ENCODE peak calls at places on chromosome 11, in ten cellular contexts. One of them, this sample, is unnamed.

GRCh38 chr11:6200975-6201374 is 2.0 kb downstream of the OR52W1 start:
- DNase-seq in activated effector memory CD4-positive, alpha-beta T cell treated with Interleukin-2 at 50 U/mL for 16 hours: no peak
- DNase-seq in stimulated activated CD4-positive, alpha-beta T cell treated with anti-CD3 and anti-CD28 coated beads, Interleukin-2, amount 100 ng/mL, for 24 hours: no peak
- DNase-seq in activated CD8-positive, alpha-beta T cell treated with anti-CD3 and anti-CD28 coated beads, Interleukin-2, amount 10 ng/mL, durations not matched to agents 7 days and 5 days: no peak
- DNase-seq in kidney epithelial cell: no peak
- DNase-seq in activated CD8-positive, alpha-beta memory T cell treated with anti-CD3 and anti-CD28 coated beads, Interleukin-2, amount 10 ng/mL, durations not matched to agents 7 days and 5 days: no peak
- DNase-seq in ACHN: no peak
- DNase-seq in stimulated activated naive B cell treated with anti-CD40 and anti-IgM and Interleukin-4, amounts not matched to agents 10 μg/mL and 1 μg/mL and 100 μg/mL, for 72 hours: no peak
- DNase-seq in OCI-LY7: no peak
- DNase-seq in RKO: no peak
- DNase-seq in this sample: no peak

GRCh38 chr11:69259072-69259471 is 34.9 kb upstream of the MYEOV start:
- DNase-seq in activated CD8-positive, alpha-beta memory T cell treated with anti-CD3 and anti-CD28 coated beads, Interleukin-2, amount 10 ng/mL, durations not matched to agents 7 days and 5 days: no peak
- DNase-seq in activated CD8-positive, alpha-beta T cell treated with anti-CD3 and anti-CD28 coated beads, Interleukin-2, amount 10 ng/mL, durations not matched to agents 7 days and 5 days: no peak
- DNase-seq in activated effector memory CD4-positive, alpha-beta T cell treated with Interleukin-2 at 50 U/mL for 16 hours: no peak
- DNase-seq in RKO: no peak
- DNase-seq in kidney epithelial cell: no peak
- DNase-seq in stimulated activated CD4-positive, alpha-beta T cell treated with anti-CD3 and anti-CD28 coated beads, Interleukin-2, amount 100 ng/mL, for 24 hours: no peak
- DNase-seq in ACHN: no peak
- DNase-seq in OCI-LY7: no peak
- DNase-seq in stimulated activated naive B cell treated with anti-CD40 and anti-IgM and Interleukin-4, amounts not matched to agents 10 μg/mL and 1 μg/mL and 100 μg/mL, for 72 hours: no peak
- DNase-seq in this sample: no peak

GRCh38 chr11:122248130-122248529 is 132.1 kb upstream of the BLID start:
- DNase-seq in activated effector memory CD4-positive, alpha-beta T cell treated with Interleukin-2 at 50 U/mL for 16 hours: no peak
- DNase-seq in RKO: no peak
- DNase-seq in stimulated activated CD4-positive, alpha-beta T cell treated with anti-CD3 and anti-CD28 coated beads, Interleukin-2, amount 100 ng/mL, for 24 hours: no peak
- DNase-seq in activated CD8-positive, alpha-beta memory T cell treated with anti-CD3 and anti-CD28 coated beads, Interleukin-2, amount 10 ng/mL, durations not matched to agents 7 days and 5 days: no peak
- DNase-seq in ACHN: no peak
- DNase-seq in kidney epithelial cell: no peak
- DNase-seq in OCI-LY7: no peak
- DNase-seq in stimulated activated naive B cell treated with anti-CD40 and anti-IgM and Interleukin-4, amounts not matched to agents 10 μg/mL and 1 μg/mL and 100 μg/mL, for 72 hours: no peak
- DNase-seq in activated CD8-positive, alpha-beta T cell treated with anti-CD3 and anti-CD28 coated beads, Interleukin-2, amount 10 ng/mL, durations not matched to agents 7 days and 5 days: no peak
- DNase-seq in this sample: no peak

GRCh38 chr11:78828582-78829520 is 254.2 kb upstream of the NARS2 start:
- DNase-seq in ACHN: no peak
- DNase-seq in RKO: no peak
- DNase-seq in activated CD8-positive, alpha-beta memory T cell treated with anti-CD3 and anti-CD28 coated beads, Interleukin-2, amount 10 ng/mL, durations not matched to agents 7 days and 5 days: no peak
- DNase-seq in stimulated activated naive B cell treated with anti-CD40 and anti-IgM and Interleukin-4, amounts not matched to agents 10 μg/mL and 1 μg/mL and 100 μg/mL, for 72 hours: no peak
- DNase-seq in activated effector memory CD4-positive, alpha-beta T cell treated with Interleukin-2 at 50 U/mL for 16 hours: no peak
- DNase-seq in OCI-LY7: no peak
- DNase-seq in stimulated activated CD4-positive, alpha-beta T cell treated with anti-CD3 and anti-CD28 coated beads, Interleukin-2, amount 100 ng/mL, for 24 hours: no peak
- DNase-seq in activated CD8-positive, alpha-beta T cell treated with anti-CD3 and anti-CD28 coated beads, Interleukin-2, amount 10 ng/mL, durations not matched to agents 7 days and 5 days: no peak
- DNase-seq in kidney epithelial cell: no peak
- DNase-seq in this sample: no peak

GRCh38 chr11:130673698-130674097 is 225.3 kb downstream of the ADAMTS15 start:
- DNase-seq in stimulated activated CD4-positive, alpha-beta T cell treated with anti-CD3 and anti-CD28 coated beads, Interleukin-2, amount 100 ng/mL, for 24 hours: no peak
- DNase-seq in RKO: no peak
- DNase-seq in stimulated activated naive B cell treated with anti-CD40 and anti-IgM and Interleukin-4, amounts not matched to agents 10 μg/mL and 1 μg/mL and 100 μg/mL, for 72 hours: no peak
- DNase-seq in OCI-LY7: no peak
- DNase-seq in activated CD8-positive, alpha-beta T cell treated with anti-CD3 and anti-CD28 coated beads, Interleukin-2, amount 10 ng/mL, durations not matched to agents 7 days and 5 days: no peak
- DNase-seq in activated effector memory CD4-positive, alpha-beta T cell treated with Interleukin-2 at 50 U/mL for 16 hours: no peak
- DNase-seq in ACHN: no peak
- DNase-seq in kidney epithelial cell: no peak
- DNase-seq in activated CD8-positive, alpha-beta memory T cell treated with anti-CD3 and anti-CD28 coated beads, Interleukin-2, amount 10 ng/mL, durations not matched to agents 7 days and 5 days: no peak
- DNase-seq in this sample: no peak

GRCh38 chr11:13337986-13338436 is 60.4 kb downstream of the BMAL1 start:
- DNase-seq in activated effector memory CD4-positive, alpha-beta T cell treated with Interleukin-2 at 50 U/mL for 16 hours: no peak
- DNase-seq in activated CD8-positive, alpha-beta T cell treated with anti-CD3 and anti-CD28 coated beads, Interleukin-2, amount 10 ng/mL, durations not matched to agents 7 days and 5 days: no peak
- DNase-seq in kidney epithelial cell: no peak
- DNase-seq in stimulated activated CD4-positive, alpha-beta T cell treated with anti-CD3 and anti-CD28 coated beads, Interleukin-2, amount 100 ng/mL, for 24 hours: no peak
- DNase-seq in OCI-LY7: no peak
- DNase-seq in stimulated activated naive B cell treated with anti-CD40 and anti-IgM and Interleukin-4, amounts not matched to agents 10 μg/mL and 1 μg/mL and 100 μg/mL, for 72 hours: no peak
- DNase-seq in ACHN: peak
- DNase-seq in RKO: peak
- DNase-seq in activated CD8-positive, alpha-beta memory T cell treated with anti-CD3 and anti-CD28 coated beads, Interleukin-2, amount 10 ng/mL, durations not matched to agents 7 days and 5 days: no peak
- DNase-seq in this sample: no peak

GRCh38 chr11:33060271-33060670 is 20.9 kb downstream of the TCP11L1 start:
- DNase-seq in stimulated activated CD4-positive, alpha-beta T cell treated with anti-CD3 and anti-CD28 coated beads, Interleukin-2, amount 100 ng/mL, for 24 hours: no peak
- DNase-seq in activated CD8-positive, alpha-beta T cell treated with anti-CD3 and anti-CD28 coated beads, Interleukin-2, amount 10 ng/mL, durations not matched to agents 7 days and 5 days: no peak
- DNase-seq in ACHN: no peak
- DNase-seq in RKO: no peak
- DNase-seq in stimulated activated naive B cell treated with anti-CD40 and anti-IgM and Interleukin-4, amounts not matched to agents 10 μg/mL and 1 μg/mL and 100 μg/mL, for 72 hours: no peak
- DNase-seq in OCI-LY7: peak
- DNase-seq in kidney epithelial cell: no peak
- DNase-seq in activated CD8-positive, alpha-beta memory T cell treated with anti-CD3 and anti-CD28 coated beads, Interleukin-2, amount 10 ng/mL, durations not matched to agents 7 days and 5 days: no peak
- DNase-seq in activated effector memory CD4-positive, alpha-beta T cell treated with Interleukin-2 at 50 U/mL for 16 hours: no peak
- DNase-seq in this sample: no peak

GRCh38 chr11:8023831-8024555 is 36.9 kb downstream of the EIF3F start:
- DNase-seq in OCI-LY7: no peak
- DNase-seq in stimulated activated CD4-positive, alpha-beta T cell treated with anti-CD3 and anti-CD28 coated beads, Interleukin-2, amount 100 ng/mL, for 24 hours: no peak
- DNase-seq in kidney epithelial cell: no peak
- DNase-seq in stimulated activated naive B cell treated with anti-CD40 and anti-IgM and Interleukin-4, amounts not matched to agents 10 μg/mL and 1 μg/mL and 100 μg/mL, for 72 hours: no peak
- DNase-seq in activated CD8-positive, alpha-beta memory T cell treated with anti-CD3 and anti-CD28 coated beads, Interleukin-2, amount 10 ng/mL, durations not matched to agents 7 days and 5 days: peak
- DNase-seq in activated effector memory CD4-positive, alpha-beta T cell treated with Interleukin-2 at 50 U/mL for 16 hours: no peak
- DNase-seq in ACHN: no peak
- DNase-seq in activated CD8-positive, alpha-beta T cell treated with anti-CD3 and anti-CD28 coated beads, Interleukin-2, amount 10 ng/mL, durations not matched to agents 7 days and 5 days: no peak
- DNase-seq in RKO: no peak
- DNase-seq in this sample: no peak

GRCh38 chr11:73344191-73344607 is 32.0 kb upstream of the RELT start:
- DNase-seq in activated effector memory CD4-positive, alpha-beta T cell treated with Interleukin-2 at 50 U/mL for 16 hours: no peak
- DNase-seq in kidney epithelial cell: no peak
- DNase-seq in OCI-LY7: no peak
- DNase-seq in activated CD8-positive, alpha-beta memory T cell treated with anti-CD3 and anti-CD28 coated beads, Interleukin-2, amount 10 ng/mL, durations not matched to agents 7 days and 5 days: no peak
- DNase-seq in activated CD8-positive, alpha-beta T cell treated with anti-CD3 and anti-CD28 coated beads, Interleukin-2, amount 10 ng/mL, durations not matched to agents 7 days and 5 days: no peak
- DNase-seq in ACHN: no peak
- DNase-seq in RKO: no peak
- DNase-seq in stimulated activated naive B cell treated with anti-CD40 and anti-IgM and Interleukin-4, amounts not matched to agents 10 μg/mL and 1 μg/mL and 100 μg/mL, for 72 hours: no peak
- DNase-seq in stimulated activated CD4-positive, alpha-beta T cell treated with anti-CD3 and anti-CD28 coated beads, Interleukin-2, amount 100 ng/mL, for 24 hours: no peak
- DNase-seq in this sample: no peak

This sample was measured in stimulated activated naive CD8-positive, alpha-beta T cell treated with anti-CD3 and anti-CD28 coated beads, Interleukin-15, amount 100 ng/mL, for 72 hours.